ENCODE peak calls at places on chromosomes 4 and X, in eight cellular contexts. Q, Y, H, L, X, N, V and O are unnamed samples.
A peak's percentile ranks its signal among the peaks of the same experiment; 100 is the strongest.

GRCh38 chr4:138751290-138751689 is 264.3 kb upstream of the NOCT start:
- DNase-seq in Q (no peak), Y (no peak), H (peak; percentile 6), L (no peak), X (no peak), N (no peak), V (no peak), O (no peak)

GRCh38 chrX:154443479-154443910 is 446 bp upstream of the FAM50A start:
- DNase-seq in Q (no peak), Y (peak; percentile 16), H (no peak), L (no peak), X (no peak), N (no peak), V (no peak), O (no peak)

GRCh38 chr4:128524311-128524710 is 236.7 kb upstream of the PGRMC2 start:
- DNase-seq in Q (no peak), Y (no peak), H (no peak), L (no peak), X (no peak), N (no peak), V (peak; percentile 32), O (peak; percentile 64)

GRCh38 chrX:51496501-51497291 is at the start of gene NUDT11:
- DNase-seq in Q (peak; percentile 46), Y (peak; percentile 30), H (peak; percentile 22), L (peak; percentile 26), X (no peak), N (peak; percentile 70), V (peak; percentile 48), O (peak; percentile 38)

GRCh38 chrX:105823092-105823454 is 734 bp downstream of the NRK start:
- DNase-seq in Q (no peak), Y (no peak), H (no peak), L (no peak), X (no peak), N (no peak), V (no peak), O (no peak)

GRCh38 chrX:153338836-153339235 is 4.9 kb downstream of the ZNF275 start:
- DNase-seq in Q (no peak), Y (no peak), H (no peak), L (no peak), X (no peak), N (no peak), V (no peak), O (no peak)

GRCh38 chr4:76744253-76744921 is 153.6 kb downstream of the SOWAHB start:
- DNase-seq in Q (no peak), Y (no peak), H (no peak), L (no peak), X (no peak), N (no peak), V (no peak), O (no peak)

GRCh38 chr4:123755655-123756054 is 359.1 kb downstream of the SPRY1 start:
- DNase-seq in Q (no peak), Y (no peak), H (no peak), L (no peak), X (no peak), N (no peak), V (no peak), O (no peak)